ENCODE peak calls at places on chromosome 3, in eight cellular contexts. D is AG10803, K is upper lobe of right lung, O is cardiac muscle cell, W is RWPE1, I is prostate gland, Y is HL-60, V is NB4. A is an unnamed sample.

GRCh38 chr3:132317229-132317948 is at the start of gene ACP3:
- DNase-seq in D (peak), K (peak), O (peak), W (peak), I (peak), Y (peak), V (peak), A (peak)

GRCh38 chr3:31614162-31614921 is 81.6 kb downstream of the STT3B start:
- DNase-seq in D (no peak), K (no peak), O (no peak), W (peak), I (no peak), Y (no peak), V (no peak), A (no peak)

GRCh38 chr3:49802719-49803463 is at the start of gene INKA1:
- DNase-seq in D (peak), K (peak), O (peak), W (peak), I (peak), Y (peak), V (peak), A (no peak)

GRCh38 chr3:132536442-132537153 is 60.5 kb upstream of the ACKR4 start:
- DNase-seq in D (no peak), K (no peak), O (no peak), W (no peak), I (no peak), Y (no peak), V (peak), A (no peak)

GRCh38 chr3:171829841-171830559 is 13.1 kb upstream of the TMEM212 start:
- DNase-seq in D (peak), K (peak), O (peak), W (peak), I (peak), Y (peak), V (peak), A (no peak)

GRCh38 chr3:183151716-183152385 is 10.7 kb downstream of the LAMP3 start:
- DNase-seq in D (no peak), K (peak), O (no peak), W (no peak), I (no peak), Y (peak), V (peak), A (no peak)

GRCh38 chr3:173396191-173397041 is 1.1 kb upstream of the NLGN1 start:
- DNase-seq in D (no peak), K (no peak), O (peak), W (peak), I (peak), Y (no peak), V (no peak), A (no peak)

GRCh38 chr3:141105828-141106628 is 54.9 kb downstream of the SPSB4 start:
- DNase-seq in D (peak), K (no peak), O (peak), W (peak), I (peak), Y (peak), V (peak), A (peak)

GRCh38 chr3:47989981-47990440 is 26.2 kb downstream of the MAP4 start:
- DNase-seq in D (peak), K (no peak), O (peak), W (peak), I (peak), Y (peak), V (peak), A (peak)

GRCh38 chr3:31550452-31551251 is 17.9 kb downstream of the STT3B start:
- DNase-seq in D (peak), K (no peak), O (peak), W (no peak), I (no peak), Y (no peak), V (peak), A (no peak)

GRCh38 chr3:196792771-196793170 is 53.1 kb downstream of the PAK2 start:
- DNase-seq in D (peak), K (no peak), O (no peak), W (peak), I (peak), Y (no peak), V (no peak), A (no peak)

GRCh38 chr3:85394424-85394823 is 435.6 kb downstream of the CADM2 start:
- DNase-seq in D (no peak), K (no peak), O (no peak), W (no peak), I (no peak), Y (no peak), V (no peak), A (no peak)

GRCh38 chr3:182258538-182259177 is 534.6 kb upstream of the ATP11B start:
- DNase-seq in D (peak), K (no peak), O (peak), W (peak), I (no peak), Y (no peak), V (peak), A (no peak)

GRCh38 chr3:33221241-33221640 is 2.6 kb upstream of the SUSD5 start:
- DNase-seq in D (no peak), K (no peak), O (no peak), W (no peak), I (no peak), Y (no peak), V (no peak), A (no peak)

GRCh38 chr3:195173696-195174095 is 97.3 kb downstream of the XXYLT1 start:
- DNase-seq in D (no peak), K (no peak), O (no peak), W (no peak), I (no peak), Y (no peak), V (no peak), A (no peak)

GRCh38 chr3:148102156-148102555 is 595.5 kb upstream of the AGTR1 start:
- DNase-seq in D (peak), K (no peak), O (no peak), W (no peak), I (no peak), Y (no peak), V (no peak), A (no peak)

GRCh38 chr3:169604568-169604967 is 58.9 kb downstream of the MECOM start:
- DNase-seq in D (peak), K (no peak), O (no peak), W (no peak), I (no peak), Y (no peak), V (peak), A (no peak)

GRCh38 chr3:139572847-139573672 is 33.5 kb upstream of the RBP1 start:
- DNase-seq in D (peak), K (no peak), O (no peak), W (no peak), I (no peak), Y (peak), V (peak), A (no peak)

GRCh38 chr3:5464684-5465083 is 277.2 kb downstream of the EDEM1 start:
- DNase-seq in D (no peak), K (no peak), O (no peak), W (no peak), I (no peak), Y (peak), V (peak), A (no peak)

GRCh38 chr3:193207290-193207689 is 33.7 kb upstream of the PLAAT1 start:
- DNase-seq in D (no peak), K (no peak), O (no peak), W (no peak), I (no peak), Y (no peak), V (no peak), A (no peak)

GRCh38 chr3:36843065-36844051 is 79.0 kb upstream of the DCLK3 start:
- DNase-seq in D (peak), K (no peak), O (peak), W (peak), I (no peak), Y (no peak), V (peak), A (no peak)

GRCh38 chr3:150385296-150386242 is 22.5 kb upstream of the TSC22D2 start:
- DNase-seq in D (no peak), K (no peak), O (no peak), W (no peak), I (no peak), Y (peak), V (peak), A (no peak)

GRCh38 chr3:47571391-47572165 is 7.1 kb downstream of the CSPG5 start:
- DNase-seq in D (no peak), K (no peak), O (no peak), W (no peak), I (no peak), Y (no peak), V (no peak), A (no peak)

GRCh38 chr3:170565495-170565894 is 20.4 kb downstream of the SLC7A14 start:
- DNase-seq in D (no peak), K (no peak), O (no peak), W (no peak), I (no peak), Y (peak), V (peak), A (no peak)

GRCh38 chr3:37526511-37526910 is 335.2 kb upstream of the CTDSPL start:
- DNase-seq in D (peak), K (no peak), O (no peak), W (no peak), I (peak), Y (no peak), V (no peak), A (peak)

GRCh38 chr3:17979248-17979647 is 236.8 kb upstream of the TBC1D5 start:
- DNase-seq in D (peak), K (no peak), O (peak), W (no peak), I (no peak), Y (peak), V (peak), A (no peak)

GRCh38 chr3:177195242-177195940 is 1.9 kb downstream of the TBL1XR1 start:
- DNase-seq in D (peak), K (no peak), O (peak), W (peak), I (peak), Y (peak), V (peak), A (no peak)

GRCh38 chr3:128447561-128448013 is 19.1 kb downstream of the DNAJB8 start:
- DNase-seq in D (no peak), K (no peak), O (no peak), W (no peak), I (no peak), Y (no peak), V (no peak), A (no peak)

GRCh38 chr3:82641701-82642100 is 880.3 kb upstream of the GBE1 start:
- DNase-seq in D (no peak), K (no peak), O (no peak), W (peak), I (no peak), Y (no peak), V (no peak), A (no peak)

GRCh38 chr3:53174346-53175250 is 13.6 kb downstream of the PRKCD start:
- DNase-seq in D (no peak), K (no peak), O (no peak), W (no peak), I (no peak), Y (no peak), V (peak), A (no peak)

GRCh38 chr3:16841906-16842709 is 42.6 kb upstream of the PLCL2 start:
- DNase-seq in D (no peak), K (peak), O (peak), W (no peak), I (peak), Y (peak), V (peak), A (no peak)

GRCh38 chr3:81550415-81550814 is 211.0 kb downstream of the GBE1 start:
- DNase-seq in D (peak), K (no peak), O (no peak), W (no peak), I (no peak), Y (no peak), V (no peak), A (no peak)

GRCh38 chr3:169241575-169241927 is 422.0 kb downstream of the MECOM start:
- DNase-seq in D (peak), K (no peak), O (no peak), W (no peak), I (no peak), Y (no peak), V (no peak), A (no peak)

GRCh38 chr3:178275793-178276192 is 260.4 kb upstream of the KCNMB2 start:
- DNase-seq in D (peak), K (no peak), O (no peak), W (no peak), I (no peak), Y (no peak), V (no peak), A (peak)

GRCh38 chr3:52730681-52731080 is 24.8 kb downstream of the SPCS1 start:
- DNase-seq in D (no peak), K (no peak), O (no peak), W (no peak), I (no peak), Y (no peak), V (peak), A (no peak)

GRCh38 chr3:156449712-156450574 is 105.0 kb downstream of the SSR3 start:
- DNase-seq in D (peak), K (no peak), O (peak), W (peak), I (peak), Y (peak), V (peak), A (no peak)

GRCh38 chr3:196193738-196194541 is 17.3 kb downstream of the ZDHHC19 start:
- DNase-seq in D (no peak), K (peak), O (peak), W (no peak), I (no peak), Y (peak), V (peak), A (no peak)

GRCh38 chr3:27219127-27219860 is 149.9 kb downstream of the NEK10 start:
- DNase-seq in D (peak), K (no peak), O (no peak), W (no peak), I (no peak), Y (no peak), V (no peak), A (no peak)

GRCh38 chr3:101182734-101183133 is 137.6 kb downstream of the IMPG2 start:
- DNase-seq in D (peak), K (no peak), O (no peak), W (no peak), I (no peak), Y (no peak), V (no peak), A (no peak)

GRCh38 chr3:7410782-7411181 is 549.9 kb downstream of the GRM7 start:
- DNase-seq in D (no peak), K (no peak), O (no peak), W (no peak), I (no peak), Y (no peak), V (no peak), A (no peak)

GRCh38 chr3:7401418-7401817 is 540.5 kb downstream of the GRM7 start:
- DNase-seq in D (no peak), K (no peak), O (no peak), W (no peak), I (no peak), Y (no peak), V (no peak), A (no peak)

DNA sequence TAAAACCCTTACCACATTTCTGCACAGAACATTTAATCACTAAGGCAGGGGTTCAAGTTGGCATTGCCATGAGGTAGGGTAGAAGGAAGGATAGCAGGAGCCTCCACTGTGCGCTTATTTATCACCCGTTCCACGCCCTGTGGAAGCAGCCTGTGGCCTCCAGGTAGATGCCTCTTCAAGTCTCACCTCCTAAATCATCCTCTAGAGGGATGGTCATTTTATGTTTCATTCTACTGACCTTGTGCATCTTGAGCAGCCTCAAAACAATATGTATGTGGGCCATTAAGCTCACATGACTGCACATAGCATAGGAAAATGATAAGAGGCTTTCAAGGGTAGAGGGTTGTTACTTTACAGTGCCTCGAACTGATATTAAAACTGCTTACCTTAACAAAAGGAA is 546.2 kb downstream of the GRM7 start:
- DNase-seq in D (no peak), K (no peak), O (no peak), W (no peak), I (no peak), Y (no peak), V (no peak), A (no peak)
- TF ChIP-seq CTCF in D (no peak), K (no peak), O (no peak), W (no peak), I (no peak), Y (no peak), V (no peak), A (no peak)

DNA sequence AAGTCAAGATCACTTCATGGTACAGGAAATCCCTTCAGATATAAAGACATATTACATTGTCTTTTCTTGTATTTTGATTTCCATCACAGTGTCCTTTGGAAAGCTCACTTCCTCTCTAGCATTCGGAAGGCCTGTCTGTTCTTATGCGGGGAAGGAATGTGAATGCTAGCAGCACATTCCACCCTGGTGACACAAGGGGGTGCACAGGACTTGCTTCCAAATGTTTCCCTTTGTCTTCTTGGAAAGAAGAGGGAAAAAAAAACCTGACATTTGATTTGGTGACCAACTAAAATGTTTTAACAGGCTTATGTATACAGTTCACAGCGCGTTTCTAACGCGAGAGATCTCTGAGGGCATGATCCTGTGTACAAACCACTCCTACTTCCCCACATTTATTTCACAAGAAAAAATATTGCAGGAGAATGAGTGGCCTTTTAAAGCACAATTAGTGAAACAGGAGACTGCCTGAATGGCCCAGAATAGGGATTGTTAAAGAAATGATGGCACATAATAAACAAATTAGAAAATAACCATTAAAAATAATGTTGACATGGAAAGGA is 107.5 kb upstream of the FXR1 start:
- DNase-seq in D (peak), K (no peak), O (peak), W (peak), I (no peak), Y (no peak), V (no peak), A (no peak)
- TF ChIP-seq CTCF in D (peak), K (peak), O (peak), W (no peak), I (no peak), Y (no peak), V (no peak), A (peak)

GRCh38 chr3:127366383-127366782 is 78.5 kb upstream of the PRR20G start:
- DNase-seq in D (no peak), K (no peak), O (peak), W (no peak), I (no peak), Y (no peak), V (no peak), A (no peak)
- TF ChIP-seq CTCF in D (peak), K (no peak), O (peak), W (no peak), I (no peak), Y (no peak), V (no peak), A (no peak)

DNA sequence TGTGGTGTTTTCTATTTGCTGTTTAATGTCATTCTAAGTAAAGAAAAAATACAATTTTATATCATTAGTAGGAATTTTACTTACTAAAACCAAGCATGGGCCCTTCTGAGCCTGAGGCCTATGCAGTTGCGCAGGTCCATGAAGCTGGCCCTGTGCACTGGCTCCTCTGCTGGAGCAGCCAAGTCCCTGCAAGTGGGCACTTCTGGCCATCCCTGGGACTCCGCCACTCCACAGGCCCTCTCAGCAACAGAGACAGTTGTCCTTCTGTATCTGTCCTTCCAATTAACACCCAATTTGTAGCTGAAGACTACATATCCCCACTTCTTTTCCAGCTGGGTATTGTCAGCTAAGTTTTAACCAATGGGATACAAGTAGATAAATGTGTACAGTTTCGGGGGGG is 49.9 kb upstream of the RYK start:
- DNase-seq in D (no peak), K (no peak), O (peak), W (no peak), I (no peak), Y (no peak), V (no peak), A (no peak)
- TF ChIP-seq CTCF in D (peak), K (no peak), O (no peak), W (no peak), I (no peak), Y (no peak), V (no peak), A (peak)

GRCh38 chr3:12401208-12401607 is 83.1 kb upstream of the TSEN2 start:
- DNase-seq in D (no peak), K (no peak), O (no peak), W (no peak), I (no peak), Y (no peak), V (peak), A (no peak)
- TF ChIP-seq CTCF in D (no peak), K (no peak), O (no peak), W (no peak), I (no peak), Y (no peak), V (no peak), A (no peak)

GRCh38 chr3:116512281-116512680 is 67.0 kb upstream of the LSAMP start:
- DNase-seq in D (no peak), K (no peak), O (no peak), W (no peak), I (no peak), Y (no peak), V (no peak), A (no peak)

GRCh38 chr3:116512931-116513330 is 67.6 kb upstream of the LSAMP start:
- DNase-seq in D (no peak), K (no peak), O (no peak), W (no peak), I (no peak), Y (no peak), V (no peak), A (no peak)

GRCh38 chr3:116517308-116517707 is 72.0 kb upstream of the LSAMP start:
- DNase-seq in D (peak), K (no peak), O (peak), W (no peak), I (no peak), Y (no peak), V (peak), A (no peak)
- TF ChIP-seq CTCF in D (peak), K (no peak), O (peak), W (peak), I (no peak), Y (no peak), V (peak), A (no peak)

DNA sequence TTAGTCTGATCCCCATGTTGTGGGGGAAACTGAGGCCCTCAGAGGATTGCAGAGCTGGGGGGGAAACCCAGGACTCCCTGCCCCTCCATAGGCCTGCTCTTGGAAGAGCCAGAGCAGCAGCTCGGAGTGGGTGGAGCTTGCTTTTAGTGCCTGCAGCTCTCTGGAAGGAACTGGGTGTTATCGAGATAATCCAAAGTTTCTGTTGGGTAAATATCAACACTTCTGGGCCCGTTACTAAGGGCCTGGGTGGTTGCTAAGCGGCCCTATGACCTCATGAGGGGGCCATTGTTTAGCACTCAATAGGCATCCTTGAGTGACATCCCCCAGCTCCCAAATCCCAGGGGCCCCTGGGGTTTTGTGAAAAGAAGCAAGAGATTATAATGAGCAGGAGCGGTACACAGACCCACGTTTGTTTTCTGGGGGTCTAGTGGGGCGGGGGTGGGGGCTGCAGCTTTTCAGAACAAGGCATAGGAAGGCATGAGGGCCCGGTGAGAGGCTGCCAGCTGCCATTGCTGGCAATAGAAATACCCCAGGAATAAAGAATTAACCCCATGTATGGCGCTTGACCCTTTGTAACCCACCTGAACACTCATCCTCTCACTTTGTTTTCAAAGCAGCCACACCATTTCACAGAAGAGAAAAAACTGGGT is 48.3 kb upstream of the ATP2B2 start:
- DNase-seq in D (no peak), K (peak), O (no peak), W (no peak), I (no peak), Y (no peak), V (peak), A (no peak)
- TF ChIP-seq CTCF in D (no peak), K (no peak), O (no peak), W (no peak), I (no peak), Y (no peak), V (no peak), A (no peak)